ENCODE peak calls at places on chromosomes 7 and 10, in six cellular contexts. X is WTC11, L is H1, S is GM12878, N is HCT116, H is HEK293T. D is an unnamed sample.

GRCh38 chr10:688287-688620 is 1.2 kb downstream of the DIP2C start:
- DNase-seq in N (no peak), L (no peak), H (no peak), X (no peak), S (no peak), D (no peak)

GRCh38 chr10:22433875-22434274 is 88.6 kb downstream of the SPAG6 start:
- DNase-seq in X (no peak), S (no peak), L (no peak), N (peak; percentile 31), H (no peak), D (no peak)

GRCh38 chr7:13628231-13629001 is 361.1 kb downstream of the ETV1 start:
- DNase-seq in H (no peak), S (no peak), N (no peak), X (no peak), L (no peak), D (no peak)

GRCh38 chr7:137717045-137717444 is 129.7 kb downstream of the DGKI start:
- DNase-seq in N (no peak), X (no peak), S (no peak), L (no peak), H (no peak), D (no peak)

GRCh38 chr7:44633254-44634186 is 27.1 kb downstream of the OGDH start:
- DNase-seq in X (no peak), S (peak; percentile 88), H (no peak), L (no peak), N (no peak), D (no peak)

GRCh38 chr10:102003541-102003940 is 52.4 kb downstream of the ARMH3 start:
- DNase-seq in N (no peak), L (no peak), H (no peak), S (no peak), X (no peak), D (no peak)

GRCh38 chr7:1597361-1597760 is 27.5 kb upstream of the PSMG3 start:
- DNase-seq in N (no peak), X (no peak), H (no peak), L (no peak), S (no peak), D (no peak)

GRCh38 chr10:71178880-71179279 is 33.5 kb upstream of the UNC5B start:
- DNase-seq in X (no peak), S (no peak), L (no peak), H (no peak), N (no peak), D (no peak)

GRCh38 chr7:31478744-31479143 is 35.1 kb upstream of the ITPRID1 start:
- DNase-seq in N (no peak), X (no peak), L (no peak), H (no peak), S (peak; percentile 51), D (no peak)

GRCh38 chr10:133444342-133445267 is 9.1 kb upstream of the SCART1 start:
- DNase-seq in N (no peak), H (no peak), L (no peak), X (no peak), S (no peak), D (no peak)

GRCh38 chr10:126959906-126960685 is 54.9 kb downstream of the DOCK1 start:
- DNase-seq in H (no peak), X (no peak), N (no peak), S (no peak), L (no peak), D (no peak)

GRCh38 chr7:88095-88926 is 104.1 kb upstream of the FAM20C start:
- DNase-seq in X (peak; percentile 49), H (peak; percentile 27), L (no peak), S (no peak), N (no peak), D (no peak)

GRCh38 chr7:101728888-101729883 is 88.2 kb upstream of the CUX1 start:
- DNase-seq in N (peak; percentile 93), L (no peak), S (no peak), H (no peak), X (no peak), D (peak; percentile 80)

GRCh38 chr10:60511823-60512222 is 122.1 kb upstream of the ANK3 start:
- DNase-seq in L (no peak), N (no peak), H (no peak), X (no peak), S (no peak), D (no peak)

GRCh38 chr10:60508831-60509230 is 119.2 kb upstream of the ANK3 start:
- DNase-seq in S (no peak), L (no peak), N (no peak), X (no peak), H (no peak), D (no peak)

GRCh38 chr10:60508037-60508436 is 118.4 kb upstream of the ANK3 start:
- DNase-seq in S (no peak), L (no peak), X (no peak), H (no peak), N (no peak), D (no peak)

GRCh38 chr10:60517805-60518204 is 128.1 kb upstream of the ANK3 start:
- DNase-seq in S (no peak), H (no peak), N (no peak), X (no peak), L (no peak), D (no peak)

DNA sequence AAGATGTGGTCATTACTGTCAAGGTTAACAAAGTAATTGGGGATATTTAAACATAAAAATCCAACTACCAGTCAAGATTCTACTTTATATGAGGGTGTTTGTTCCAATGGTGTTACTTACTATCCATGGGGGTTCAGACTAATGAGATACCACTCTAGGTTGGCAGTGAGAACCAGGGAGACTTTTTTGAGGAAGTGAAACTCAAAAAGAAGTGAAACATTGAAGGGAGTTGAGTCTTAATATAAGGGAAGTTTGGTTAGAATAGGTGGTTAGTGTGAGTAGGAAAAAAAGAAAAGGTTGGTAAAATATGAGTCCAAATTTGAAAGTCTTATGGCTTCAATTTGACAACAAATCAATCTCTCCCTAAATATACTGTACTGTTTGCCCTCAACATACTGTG is 123.6 kb upstream of the ANK3 start:
- DNase-seq in X (no peak), L (no peak), H (no peak), S (peak; percentile 4), N (no peak), D (no peak)
- TF ChIP-seq SP1 in X (no peak), L (no peak), H (no peak), S (no peak), N (no peak), D (no peak)

GRCh38 chr7:78083466-78084120 is 285.0 kb downstream of the PHTF2 start:
- DNase-seq in N (no peak), S (no peak), X (no peak), H (no peak), L (no peak), D (no peak)
- TF ChIP-seq SP1 in N (no peak), S (no peak), X (no peak), H (no peak), L (no peak), D (no peak)

GRCh38 chr10:129932996-129933395 is 31.1 kb downstream of the EBF3 start:
- DNase-seq in L (no peak), N (no peak), S (no peak), H (no peak), X (no peak), D (no peak)
- TF ChIP-seq SP1 in L (no peak), N (no peak), S (no peak), H (no peak), X (no peak), D (no peak)

GRCh38 chr7:49010717-49011116 is 86.4 kb downstream of the CDC14C start:
- DNase-seq in N (no peak), X (no peak), H (no peak), L (no peak), S (no peak), D (no peak)

GRCh38 chr7:49020145-49020544 is 95.8 kb downstream of the CDC14C start:
- DNase-seq in S (no peak), H (no peak), L (no peak), N (no peak), X (no peak), D (no peak)

GRCh38 chr7:49014870-49015269 is 90.5 kb downstream of the CDC14C start:
- DNase-seq in L (no peak), S (no peak), N (no peak), X (no peak), H (no peak), D (no peak)
- TF ChIP-seq SP1 in L (no peak), S (no peak), N (no peak), X (no peak), H (no peak), D (no peak)

GRCh38 chr7:73436031-73436929 is 2.7 kb downstream of the FZD9 start:
- DNase-seq in X (no peak), H (no peak), L (no peak), S (no peak), N (no peak), D (peak; percentile 54)
- TF ChIP-seq SP1 in X (no peak), H (no peak), L (no peak), S (no peak), N (no peak), D (no peak)

GRCh38 chr7:79282051-79282694 is 171.3 kb downstream of the MAGI2 start:
- DNase-seq in X (no peak), H (peak; percentile 29), N (peak; percentile 35), L (no peak), S (no peak), D (no peak)
- TF ChIP-seq SP1 in X (no peak), H (no peak), N (no peak), L (no peak), S (no peak), D (no peak)

DNA sequence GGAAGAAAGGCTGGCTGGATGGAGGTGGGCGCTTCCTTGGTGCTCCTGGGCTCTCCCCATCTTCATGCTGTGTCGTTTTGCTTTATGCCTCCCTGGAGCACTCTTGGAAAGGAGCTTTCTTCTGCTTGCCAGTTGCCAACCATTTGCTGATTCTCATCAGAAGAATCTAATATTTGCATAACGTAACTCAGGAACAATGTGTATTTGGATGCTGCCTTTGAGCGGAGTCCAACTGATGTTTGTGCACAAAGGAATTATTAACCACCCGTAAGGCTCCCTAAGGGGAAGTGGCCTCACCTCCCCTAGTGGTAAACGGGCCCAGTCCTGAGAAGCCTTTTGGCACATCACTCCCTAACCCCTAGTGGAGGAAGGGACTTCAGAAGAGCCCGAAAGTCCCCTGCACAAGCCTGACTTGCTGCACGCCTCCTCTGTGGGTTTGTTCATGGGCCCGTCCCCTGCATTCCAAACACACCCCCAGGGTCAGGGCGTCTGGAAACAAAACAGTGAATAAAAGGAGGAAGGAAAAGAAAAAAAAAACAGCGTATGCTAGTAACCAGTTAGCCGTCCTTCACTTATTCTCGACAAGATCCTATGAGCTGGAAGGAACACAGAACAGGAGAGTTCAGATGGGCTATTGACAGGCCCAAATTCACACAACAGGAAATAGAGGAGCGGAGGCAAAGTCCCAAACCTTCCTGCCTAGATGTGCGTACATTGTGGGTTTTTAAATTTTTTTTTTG is 602.2 kb downstream of the LRMDA start:
- DNase-seq in L (no peak), N (no peak), X (no peak), H (no peak), S (peak; percentile 5), D (peak; percentile 99)
- TF ChIP-seq SP1 in L (no peak), N (no peak), X (no peak), H (no peak), S (no peak), D (no peak)

DNA sequence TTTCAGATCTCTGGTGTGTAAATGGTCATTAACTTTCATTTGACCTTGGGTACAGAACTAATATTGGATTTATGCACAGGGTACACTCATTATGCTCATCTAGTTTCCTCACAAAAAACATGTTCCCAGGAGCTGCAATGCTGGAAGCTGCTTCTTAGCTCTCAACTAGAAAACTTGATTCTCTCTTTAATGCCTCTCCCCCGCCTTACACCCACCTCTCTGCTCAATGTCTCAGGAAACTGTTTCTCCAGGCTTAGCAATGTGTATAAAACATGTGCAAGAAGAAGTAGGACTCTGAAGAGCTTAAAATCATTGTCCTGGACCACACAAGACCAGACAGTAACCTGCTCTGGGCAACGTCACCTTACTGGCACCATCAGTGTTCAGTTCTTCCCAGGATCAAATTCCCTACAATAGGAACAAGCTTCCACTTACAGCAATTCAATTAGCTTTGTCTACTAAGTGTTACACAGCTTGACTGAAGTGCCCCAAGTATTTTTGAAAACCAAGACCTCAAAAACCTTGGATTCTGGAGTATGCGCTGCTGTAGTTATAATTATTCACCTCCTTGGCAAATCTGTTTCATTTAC is 105.0 kb downstream of the RAPGEF5 start:
- DNase-seq in H (no peak), S (no peak), N (no peak), X (no peak), L (no peak), D (no peak)
- TF ChIP-seq SP1 in H (no peak), S (no peak), N (no peak), X (no peak), L (no peak), D (no peak)

D was measured in HepG2.